ENCODE peak calls at places on chromosome 13, in eight cellular contexts. O, M, E, B, Y, K, P and Q are unnamed samples.

GRCh38 chr13:95553271-95553588 is 710 bp downstream of the CLDN10 start:
- DNase-seq in Y (no peak), E (no peak), M (no peak), K (no peak), O (no peak), B (no peak), P (no peak), Q (no peak)

GRCh38 chr13:79637086-79637763 is 156.3 kb downstream of the NDFIP2 start:
- DNase-seq in O (no peak), M (peak), Y (peak), P (no peak), K (no peak), E (no peak), B (no peak), Q (no peak)

GRCh38 chr13:94323746-94324408 is 155.6 kb downstream of the DCT start:
- DNase-seq in M (no peak), B (no peak), O (no peak), E (no peak), K (no peak), Y (no peak), P (no peak), Q (no peak)

GRCh38 chr13:74039667-74040066 is 94.5 kb downstream of the KLF12 start:
- DNase-seq in B (no peak), Y (no peak), P (no peak), K (no peak), O (no peak), E (no peak), M (no peak), Q (no peak)

GRCh38 chr13:40668335-40668734 is 1.9 kb upstream of the FOXO1 start:
- DNase-seq in K (no peak), E (no peak), B (no peak), Y (peak), P (no peak), O (no peak), M (peak), Q (no peak)

GRCh38 chr13:21625366-21625765 is 21.4 kb upstream of the MICU2 start:
- DNase-seq in O (no peak), P (no peak), Y (peak), B (no peak), E (peak), K (peak), M (no peak), Q (no peak)

GRCh38 chr13:97359181-97360057 is 74.5 kb upstream of the RAP2A start:
- DNase-seq in Y (peak), B (no peak), P (no peak), M (no peak), E (peak), K (peak), O (peak), Q (no peak)

GRCh38 chr13:94696171-94696570 is 16.2 kb downstream of the SOX21 start:
- DNase-seq in M (no peak), E (no peak), O (no peak), Y (no peak), P (no peak), B (no peak), K (no peak), Q (no peak)

GRCh38 chr13:34654682-34655081 is 287.4 kb upstream of the NBEA start:
- DNase-seq in P (no peak), O (no peak), K (no peak), E (no peak), M (no peak), Y (peak), B (no peak), Q (no peak)

GRCh38 chr13:48120246-48120645 is 25.3 kb upstream of the MED4 start:
- DNase-seq in P (no peak), B (no peak), K (no peak), M (no peak), E (no peak), O (no peak), Y (no peak), Q (no peak)

GRCh38 chr13:43085545-43085944 is 62.2 kb downstream of the DNAJC15 start:
- DNase-seq in Y (peak), E (peak), M (no peak), K (peak), B (no peak), O (no peak), P (no peak), Q (no peak)

GRCh38 chr13:26658972-26659371 is 101.5 kb downstream of the WASF3 start:
- DNase-seq in Y (no peak), M (no peak), B (no peak), K (no peak), E (no peak), O (no peak), P (no peak), Q (no peak)

GRCh38 chr13:77309254-77309653 is 17.6 kb downstream of the MYCBP2 start:
- DNase-seq in M (no peak), Y (no peak), K (no peak), E (no peak), P (no peak), B (no peak), O (no peak), Q (no peak)

GRCh38 chr13:86892330-86892729 is 778.8 kb upstream of the SLITRK5 start:
- DNase-seq in O (no peak), E (no peak), M (no peak), B (no peak), Y (no peak), P (no peak), K (peak), Q (no peak)

GRCh38 chr13:44276061-44276460 is 97.6 kb upstream of the SERP2 start:
- DNase-seq in M (no peak), O (no peak), B (no peak), K (no peak), P (no peak), Y (no peak), E (no peak), Q (peak)

GRCh38 chr13:97434417-97435296 is 688 bp downstream of the RAP2A start:
- DNase-seq in E (peak), K (peak), O (peak), B (no peak), P (no peak), Y (peak), M (peak), Q (peak)

GRCh38 chr13:113354831-113355610 is 8.9 kb downstream of the GRTP1 start:
- DNase-seq in E (no peak), K (no peak), Y (no peak), P (no peak), O (no peak), M (no peak), B (no peak), Q (no peak)

GRCh38 chr13:90445179-90445578 is 902.3 kb upstream of the MIR17HG start:
- DNase-seq in P (no peak), K (peak), M (no peak), O (no peak), E (peak), Y (peak), B (no peak), Q (no peak)

GRCh38 chr13:49053215-49053614 is 77.5 kb downstream of the FNDC3A start:
- DNase-seq in B (no peak), M (no peak), O (no peak), E (peak), K (no peak), P (no peak), Y (no peak), Q (no peak)

GRCh38 chr13:29937836-29938235 is 87.4 kb upstream of the UBL3 start:
- DNase-seq in O (no peak), M (no peak), P (no peak), Y (no peak), B (no peak), E (no peak), K (no peak), Q (no peak)

GRCh38 chr13:114128624-114129522 is 3.5 kb downstream of the RASA3 start:
- DNase-seq in Y (peak), M (peak), E (no peak), P (peak), K (peak), O (no peak), B (peak), Q (no peak)

GRCh38 chr13:106028916-106029315 is 506.5 kb downstream of the EFNB2 start:
- DNase-seq in K (no peak), P (no peak), E (peak), B (no peak), M (no peak), O (no peak), Y (peak), Q (no peak)

GRCh38 chr13:20711301-20712044 is 8.0 kb downstream of the IL17D start:
- DNase-seq in P (no peak), B (no peak), Y (peak), O (no peak), K (no peak), M (no peak), E (no peak), Q (no peak)

GRCh38 chr13:95201814-95202521 is 99.3 kb downstream of the ABCC4 start:
- DNase-seq in O (no peak), K (peak), P (no peak), Y (peak), E (peak), B (no peak), M (no peak), Q (no peak)

GRCh38 chr13:32010137-32010536 is 21.4 kb upstream of the FRY start:
- DNase-seq in E (no peak), P (no peak), O (no peak), M (no peak), K (peak), B (no peak), Y (no peak), Q (no peak)

GRCh38 chr13:44231786-44232516 is 141.7 kb upstream of the SERP2 start:
- DNase-seq in Y (peak), B (no peak), M (peak), O (peak), P (no peak), E (peak), K (peak), Q (no peak)

GRCh38 chr13:71046360-71047079 is 820.5 kb downstream of the DACH1 start:
- DNase-seq in E (no peak), O (no peak), Y (no peak), M (no peak), K (no peak), P (no peak), B (no peak), Q (no peak)

GRCh38 chr13:113816248-113816924 is 47.5 kb downstream of the GAS6 start:
- DNase-seq in O (no peak), E (no peak), B (no peak), Y (no peak), K (peak), P (no peak), M (no peak), Q (no peak)

GRCh38 chr13:77213644-77214043 is 113.2 kb downstream of the MYCBP2 start:
- DNase-seq in M (no peak), B (no peak), E (no peak), O (no peak), Y (peak), P (no peak), K (peak), Q (no peak)

GRCh38 chr13:113907637-113908617 is 44.1 kb upstream of the GAS6 start:
- DNase-seq in P (no peak), M (no peak), O (peak), E (peak), K (peak), B (no peak), Y (peak), Q (peak)

GRCh38 chr13:31008400-31009115 is 76.1 kb downstream of the TEX26 start:
- DNase-seq in Y (peak), O (no peak), P (no peak), B (no peak), M (no peak), K (peak), E (peak), Q (no peak)

GRCh38 chr13:71979616-71980015 is 112.6 kb upstream of the DACH1 start:
- DNase-seq in E (peak), B (no peak), K (no peak), P (no peak), Y (no peak), O (no peak), M (no peak), Q (no peak)

GRCh38 chr13:19845758-19846157 is 17.7 kb downstream of the ZMYM5 start:
- DNase-seq in Y (peak), B (no peak), M (no peak), E (peak), P (peak), K (peak), O (no peak), Q (no peak)

GRCh38 chr13:106417467-106418110 is 117.9 kb downstream of the EFNB2 start:
- DNase-seq in M (no peak), E (no peak), O (no peak), P (no peak), Y (no peak), B (no peak), K (no peak), Q (no peak)

DNA sequence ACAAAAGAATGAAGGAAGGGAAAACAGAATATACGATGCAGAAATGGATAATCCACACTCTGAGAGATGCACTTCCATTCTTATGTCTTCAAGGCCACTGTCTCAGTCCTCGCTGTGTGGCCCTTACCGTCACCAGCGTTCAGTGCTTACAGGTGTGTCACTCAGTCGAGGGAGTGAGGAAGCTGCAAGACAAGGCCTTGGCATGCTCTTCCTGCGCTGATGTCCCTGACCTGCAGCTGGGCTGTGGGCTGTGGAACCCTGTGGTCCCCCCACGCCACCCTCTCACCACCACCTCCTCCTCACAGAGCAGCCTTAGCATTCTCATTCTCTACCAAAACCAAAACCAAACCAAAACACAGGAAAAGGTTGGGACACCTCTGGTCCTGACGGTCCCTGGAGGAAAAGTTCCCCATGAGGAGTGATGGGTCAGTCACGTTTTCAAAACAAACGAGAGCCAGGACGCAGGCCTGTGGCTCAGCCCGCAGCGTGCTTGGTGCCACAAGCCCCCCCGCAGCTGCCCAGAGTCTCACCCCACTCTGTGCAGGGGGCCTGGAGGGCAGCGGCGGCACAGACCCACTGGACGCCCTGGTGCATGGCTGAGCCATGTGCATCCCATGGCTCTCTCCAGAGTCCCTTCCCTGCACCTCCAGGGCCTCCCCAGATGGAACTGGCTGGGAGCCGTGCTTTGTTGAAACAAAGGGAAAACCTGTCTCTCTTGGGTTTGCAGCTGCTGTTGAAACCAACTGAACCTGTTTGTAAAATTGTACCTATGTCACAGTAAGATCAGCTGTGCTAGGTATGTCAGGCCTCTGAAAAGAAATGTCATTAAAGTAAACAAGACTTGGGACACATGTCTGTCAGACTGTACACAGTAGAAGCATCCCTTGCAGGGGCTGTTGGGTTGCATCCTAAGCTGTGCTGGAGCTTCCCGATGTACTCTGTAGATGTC is 48.3 kb upstream of the GPR183 start:
- DNase-seq in K (no peak), P (no peak), Y (no peak), E (no peak), M (no peak), B (no peak), O (no peak), Q (no peak)
- H3K4me3 ChIP-seq in K (no peak), P (peak), Y (no peak), E (no peak), M (no peak), B (peak), O (peak), Q (peak)

DNA sequence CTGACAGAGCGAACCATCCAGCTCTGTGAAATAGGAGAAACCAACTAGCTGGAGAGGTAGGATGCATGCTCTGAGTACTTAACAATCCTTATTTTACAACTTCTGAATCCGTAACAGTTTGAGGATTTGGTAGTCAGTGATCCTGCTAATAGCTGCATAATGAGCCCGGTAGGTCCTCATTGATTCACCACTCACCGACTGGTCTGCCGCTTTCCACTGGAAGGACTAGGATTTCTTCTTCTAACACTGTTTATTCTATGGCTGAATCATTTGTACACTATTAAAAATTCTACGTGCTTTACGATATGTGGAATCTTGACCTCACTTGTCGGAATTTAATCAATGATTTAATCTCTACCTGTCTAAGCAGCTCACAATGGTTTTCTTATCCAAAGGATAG is 33.9 kb downstream of the SPATA13 start:
- DNase-seq in M (no peak), Y (no peak), E (no peak), P (no peak), O (no peak), B (no peak), K (no peak), Q (no peak)
- H3K27ac ChIP-seq in M (no peak), Y (no peak), E (no peak), P (no peak), O (no peak), B (no peak), K (no peak), Q (no peak)

DNA sequence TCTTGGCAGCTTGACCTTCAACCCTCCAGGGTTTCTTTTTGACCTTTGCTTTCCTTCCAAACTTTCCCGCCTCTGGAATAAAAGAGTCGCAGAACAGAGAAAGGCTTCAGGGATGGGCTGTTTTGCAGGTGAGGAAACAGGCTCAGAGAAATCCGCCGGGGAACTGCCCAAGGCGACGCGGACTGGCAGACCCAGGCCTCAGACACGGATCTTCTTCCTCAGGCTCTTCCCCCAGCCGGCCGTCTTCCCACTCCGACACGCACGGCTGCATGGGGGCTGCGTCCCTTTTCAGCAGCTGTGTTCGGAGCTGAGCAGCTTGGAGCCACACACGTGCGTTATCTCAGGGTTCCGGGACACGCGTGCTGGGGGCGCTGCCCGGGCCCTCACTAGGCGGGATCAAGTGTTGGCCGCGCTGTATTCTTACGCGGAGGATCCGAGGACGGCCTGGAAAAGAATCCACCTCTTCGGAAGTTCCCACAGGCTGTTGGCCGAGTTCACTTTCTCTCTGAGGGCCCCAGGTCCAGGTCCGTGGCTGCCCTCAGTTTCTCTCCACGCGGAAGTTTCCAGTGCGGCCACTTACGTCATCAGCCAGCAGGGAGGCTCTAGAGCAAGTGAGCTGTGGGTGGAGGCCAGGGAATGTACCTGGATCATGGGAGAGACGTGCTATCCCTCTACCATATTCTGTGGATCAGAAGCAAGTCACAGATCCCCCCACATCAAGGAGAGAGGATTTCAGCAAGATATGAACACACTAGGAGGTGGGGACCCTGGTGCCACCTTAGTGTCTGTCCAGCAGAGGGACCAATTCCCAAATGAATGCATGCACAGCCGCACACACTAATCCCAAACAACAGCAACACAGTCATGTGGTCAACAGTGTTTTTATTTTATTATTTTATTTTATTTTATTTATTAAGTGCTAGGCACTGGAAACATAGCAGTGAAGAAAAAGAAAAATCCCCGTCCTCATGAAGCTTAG is 100.4 kb downstream of the ING1 start:
- DNase-seq in O (no peak), Y (no peak), B (no peak), M (no peak), E (no peak), P (no peak), K (no peak), Q (no peak)
- TF ChIP-seq CTCF in O (no peak), Y (no peak), B (no peak), M (peak), E (no peak), P (no peak), K (no peak), Q (no peak)

GRCh38 chr13:93307166-93307565 is 80.6 kb downstream of the GPC6 start:
- DNase-seq in B (no peak), Y (no peak), K (peak), P (no peak), E (no peak), O (no peak), M (no peak), Q (no peak)
- H3K4me3 ChIP-seq in B (no peak), Y (no peak), K (no peak), P (no peak), E (no peak), O (no peak), M (no peak), Q (no peak)

GRCh38 chr13:41955605-41956004 is 5.3 kb downstream of the VWA8 start:
- DNase-seq in M (no peak), B (no peak), Y (no peak), O (no peak), K (no peak), P (no peak), E (no peak), Q (no peak)
- H3K27ac ChIP-seq in M (no peak), B (no peak), Y (no peak), O (no peak), K (no peak), P (no peak), E (no peak), Q (no peak)